ENCODE peak calls at places on chromosomes 12 and 14, in nine cellular contexts. O is SJSA1; R is heart left ventricle; F is heart right ventricle; G is cardiac muscle cell; V is CD8-positive, alpha-beta T cell; A is A549; K is CD8-positive, alpha-beta memory T cell; M is hepatocyte. L is an unnamed sample.

GRCh38 chr14:53152909-53153701 is at the start of gene DDHD1:
- DNase-seq in G (peak), V (peak), A (peak), O (peak), F (peak), R (peak), M (peak), K (peak), L (peak)

GRCh38 chr12:107399061-107399460 is 286.5 kb upstream of the PWP1 start:
- DNase-seq in R (no peak), G (no peak), F (no peak), M (no peak), A (no peak), K (no peak), O (no peak), V (no peak), L (no peak)

GRCh38 chr12:89379100-89379838 is 27.0 kb upstream of the DUSP6 start:
- DNase-seq in V (no peak), F (no peak), O (no peak), G (no peak), R (no peak), M (peak), K (no peak), A (no peak), L (no peak)

GRCh38 chr14:96098309-96098998 is 59.3 kb downstream of the C14orf132 start:
- DNase-seq in R (no peak), K (no peak), G (peak), A (peak), F (no peak), V (no peak), M (peak), O (peak), L (peak)

GRCh38 chr12:124520258-124520657 is 47.2 kb downstream of the NCOR2 start:
- DNase-seq in K (no peak), R (no peak), M (no peak), O (no peak), F (no peak), A (peak), G (no peak), V (no peak), L (no peak)

GRCh38 chr12:102962532-102962931 is 5.1 kb downstream of the ASCL1 start:
- DNase-seq in A (no peak), K (no peak), F (no peak), R (no peak), V (no peak), O (no peak), M (no peak), G (no peak), L (no peak)

GRCh38 chr14:96192049-96192448 is 12.6 kb upstream of the BDKRB2 start:
- DNase-seq in R (no peak), O (no peak), A (no peak), G (no peak), M (no peak), F (no peak), K (no peak), V (no peak), L (no peak)

GRCh38 chr14:75654127-75654732 is 6.4 kb downstream of the ERG28 start:
- DNase-seq in G (peak), M (peak), O (peak), R (peak), K (peak), F (peak), A (peak), V (peak), L (peak)

GRCh38 chr14:74655597-74656389 is 43.8 kb upstream of the LTBP2 start:
- DNase-seq in M (no peak), F (no peak), A (no peak), G (no peak), K (no peak), O (no peak), R (no peak), V (no peak), L (peak)

GRCh38 chr12:50101663-50102062 is 2.1 kb upstream of the GPD1 start:
- DNase-seq in G (peak), F (no peak), V (no peak), K (no peak), R (no peak), M (peak), O (no peak), A (peak), L (peak)

GRCh38 chr12:34406228-34406995 is 384.1 kb downstream of the ALG10 start:
- DNase-seq in G (no peak), M (peak), V (peak), A (no peak), K (peak), O (peak), R (peak), F (no peak), L (no peak)

GRCh38 chr12:52522346-52523011 is 2.3 kb upstream of the KRT5 start:
- DNase-seq in M (no peak), G (no peak), V (peak), F (no peak), R (no peak), O (peak), K (no peak), A (no peak), L (no peak)

GRCh38 chr12:40829738-40830144 is 137.5 kb downstream of the CNTN1 start:
- DNase-seq in K (no peak), G (no peak), F (no peak), V (no peak), M (peak), A (peak), R (no peak), O (no peak), L (no peak)

GRCh38 chr14:71590131-71590530 is 342.1 kb upstream of the RGS6 start:
- DNase-seq in M (no peak), K (no peak), O (no peak), V (no peak), G (no peak), R (no peak), F (no peak), A (no peak), L (no peak)

GRCh38 chr12:79689041-79689476 is 1.7 kb downstream of the PAWR start:
- DNase-seq in M (no peak), O (no peak), V (no peak), F (no peak), R (no peak), K (no peak), G (no peak), A (no peak), L (no peak)

GRCh38 chr12:79688376-79689040 is 2.3 kb downstream of the PAWR start:
- DNase-seq in A (no peak), G (no peak), R (no peak), V (no peak), O (no peak), F (no peak), K (no peak), M (no peak), L (no peak)

GRCh38 chr12:79686171-79686570 is 4.6 kb downstream of the PAWR start:
- DNase-seq in M (no peak), K (no peak), F (no peak), A (no peak), G (no peak), R (no peak), O (no peak), V (no peak), L (no peak)

GRCh38 chr12:79689477-79690155 is 1.1 kb downstream of the PAWR start:
- DNase-seq in V (no peak), G (peak), A (peak), F (peak), O (peak), K (no peak), R (peak), M (peak), L (peak)

DNA sequence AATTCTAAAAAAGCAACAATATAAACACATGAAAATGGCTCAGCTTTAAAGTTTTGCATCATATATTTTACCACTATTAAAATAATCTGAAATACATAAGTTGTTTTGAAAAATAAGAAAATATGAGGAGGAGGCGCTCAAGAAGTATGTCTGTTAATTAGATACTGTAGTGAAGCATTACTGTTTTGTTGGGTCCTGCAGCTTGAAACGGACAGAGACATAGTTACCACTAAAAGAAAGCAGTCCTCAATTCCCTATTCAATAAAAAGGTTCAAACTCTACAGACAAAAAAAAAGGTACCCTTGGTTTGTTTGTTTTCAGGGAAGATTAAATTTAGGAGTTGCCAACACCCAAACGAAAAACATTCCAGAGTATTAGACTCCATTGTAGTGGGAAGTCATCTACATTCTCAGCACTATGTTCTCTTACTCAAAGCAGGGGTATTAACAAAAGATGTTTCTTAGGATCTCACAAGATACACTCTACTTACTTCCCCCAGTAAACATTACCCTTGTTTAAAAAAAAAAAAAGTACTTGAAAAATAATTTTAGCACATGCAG is 3.0 kb downstream of the PAWR start:
- DNase-seq in A (no peak), V (no peak), K (no peak), G (no peak), O (no peak), M (no peak), R (no peak), F (no peak), L (no peak)
- H3K27ac ChIP-seq in A (peak), V (no peak), K (no peak), G (no peak), O (peak), M (no peak), R (no peak), F (no peak), L (no peak)

GRCh38 chr12:26744697-26745440 is 88.1 kb downstream of the ITPR2 start:
- DNase-seq in G (peak), V (no peak), A (no peak), R (no peak), F (no peak), M (no peak), O (no peak), K (no peak), L (no peak)

GRCh38 chr12:26744042-26744626 is 88.9 kb downstream of the ITPR2 start:
- DNase-seq in O (no peak), M (no peak), K (no peak), F (no peak), A (no peak), R (no peak), V (no peak), G (no peak), L (no peak)

GRCh38 chr12:26748741-26749431 is 84.1 kb downstream of the ITPR2 start:
- DNase-seq in V (no peak), M (no peak), R (no peak), O (no peak), F (no peak), A (no peak), K (no peak), G (no peak), L (peak)

GRCh38 chr12:26748412-26748740 is 84.6 kb downstream of the ITPR2 start:
- DNase-seq in K (no peak), F (no peak), R (no peak), O (no peak), V (no peak), M (no peak), A (no peak), G (no peak), L (no peak)

GRCh38 chr12:26746315-26746714 is 86.7 kb downstream of the ITPR2 start:
- DNase-seq in G (no peak), V (no peak), K (no peak), O (peak), F (no peak), A (peak), M (no peak), R (no peak), L (peak)
- H3K27ac ChIP-seq in G (no peak), V (no peak), K (no peak), O (peak), F (no peak), A (no peak), M (peak), R (peak), L (no peak)

GRCh38 chr14:100035700-100036099 is 29.5 kb upstream of the EVL start:
- DNase-seq in G (no peak), O (no peak), M (no peak), A (no peak), F (no peak), R (no peak), V (no peak), K (no peak), L (no peak)

GRCh38 chr14:100041274-100041673 is 23.9 kb upstream of the EVL start:
- DNase-seq in K (no peak), F (no peak), R (no peak), A (no peak), O (no peak), V (no peak), M (no peak), G (no peak), L (no peak)

GRCh38 chr14:100039903-100040302 is 25.3 kb upstream of the EVL start:
- DNase-seq in G (no peak), V (no peak), F (no peak), K (no peak), A (no peak), M (no peak), R (no peak), O (no peak), L (no peak)

GRCh38 chr14:100037351-100037750 is 27.9 kb upstream of the EVL start:
- DNase-seq in G (no peak), A (no peak), V (no peak), F (peak), O (no peak), K (no peak), M (peak), R (peak), L (peak)

GRCh38 chr14:100038065-100038464 is 27.2 kb upstream of the EVL start:
- DNase-seq in A (no peak), V (no peak), O (no peak), R (no peak), F (no peak), K (no peak), G (no peak), M (no peak), L (no peak)
- H3K27ac ChIP-seq in A (peak), V (no peak), O (no peak), R (no peak), F (no peak), K (no peak), G (no peak), M (no peak), L (no peak)

DNA sequence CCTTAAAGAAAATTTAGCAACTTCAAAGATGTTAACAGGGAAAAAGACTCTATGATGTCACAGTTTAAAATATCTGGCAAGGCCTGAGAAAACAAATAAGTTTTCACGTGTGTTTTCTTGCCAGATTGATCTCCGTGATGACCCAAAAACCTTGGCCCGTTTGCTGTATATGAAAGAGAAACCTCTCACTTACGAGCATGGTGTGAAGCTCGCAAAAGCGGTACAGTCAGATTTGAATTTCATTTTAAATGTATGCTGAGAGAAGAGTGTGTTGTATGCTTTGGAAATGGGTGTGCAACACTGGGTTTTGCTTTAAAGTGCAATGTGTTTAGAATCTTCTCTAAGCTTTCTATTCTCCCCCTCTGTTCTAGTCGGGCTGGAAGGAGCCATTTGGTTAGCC is 35.7 kb downstream of the GPHB5 start:
- DNase-seq in G (no peak), R (no peak), M (no peak), V (no peak), A (no peak), F (no peak), K (no peak), O (no peak), L (no peak)
- H3K27ac ChIP-seq in G (peak), R (peak), M (no peak), V (no peak), A (no peak), F (no peak), K (no peak), O (no peak), L (no peak)

GRCh38 chr12:57489157-57489641 is 1.3 kb downstream of the MARS1 start:
- DNase-seq in A (no peak), G (no peak), V (no peak), R (no peak), K (no peak), F (no peak), O (peak), M (no peak), L (peak)
- H3K27ac ChIP-seq in A (peak), G (no peak), V (no peak), R (no peak), K (peak), F (no peak), O (no peak), M (no peak), L (peak)

GRCh38 chr12:47902131-47902639 is 2.6 kb downstream of the VDR start:
- DNase-seq in A (no peak), R (no peak), V (no peak), K (no peak), F (no peak), M (no peak), G (no peak), O (no peak), L (no peak)
- H3K27ac ChIP-seq in A (no peak), R (no peak), V (no peak), K (no peak), F (no peak), M (no peak), G (no peak), O (no peak), L (peak)

GRCh38 chr12:72274926-72275325 is 2.8 kb downstream of the TRHDE start:
- DNase-seq in V (no peak), F (no peak), O (no peak), M (peak), R (no peak), K (no peak), G (no peak), A (no peak), L (no peak)

GRCh38 chr12:72271741-72272661 is at the start of gene TRHDE:
- DNase-seq in K (no peak), M (peak), A (no peak), G (peak), O (peak), V (no peak), R (peak), F (peak), L (peak)

GRCh38 chr12:72272731-72273498 is 745 bp downstream of the TRHDE start:
- DNase-seq in K (no peak), G (peak), M (peak), A (no peak), F (no peak), R (no peak), V (no peak), O (peak), L (peak)

GRCh38 chr12:72273851-72274284 is 1.7 kb downstream of the TRHDE start:
- DNase-seq in G (no peak), O (peak), M (no peak), R (no peak), V (no peak), K (no peak), F (no peak), A (no peak), L (no peak)

GRCh38 chr12:72273499-72273837 is 1.3 kb downstream of the TRHDE start:
- DNase-seq in V (no peak), O (peak), G (no peak), M (no peak), K (no peak), F (no peak), A (no peak), R (no peak), L (no peak)
- H3K27ac ChIP-seq in V (no peak), O (peak), G (no peak), M (no peak), K (no peak), F (no peak), A (no peak), R (no peak), L (peak)